ENCODE peak calls at places on chromosome 10, in seven cellular contexts. One of them, this sample, is unnamed.

GRCh38 chr10:75083972-75084833 is 27.3 kb upstream of the SAMD8 start:
- DNase-seq in colonic mucosa: no peak
- DNase-seq in fibroblast of lung: peak
- DNase-seq in fibroblast of the aortic adventitia: peak
- DNase-seq in AG09319: no peak
- DNase-seq in AG04450: no peak
- DNase-seq in GM13977: no peak
- DNase-seq in this sample: no peak

GRCh38 chr10:11629731-11630130 is 18.3 kb upstream of the USP6NL start:
- DNase-seq in colonic mucosa: no peak
- DNase-seq in fibroblast of lung: no peak
- DNase-seq in fibroblast of the aortic adventitia: no peak
- DNase-seq in AG09319: no peak
- DNase-seq in AG04450: no peak
- DNase-seq in GM13977: no peak
- DNase-seq in this sample: no peak

GRCh38 chr10:74206727-74207126 is 55.7 kb downstream of the ADK start:
- DNase-seq in colonic mucosa: peak
- DNase-seq in fibroblast of lung: no peak
- DNase-seq in fibroblast of the aortic adventitia: no peak
- DNase-seq in AG09319: no peak
- DNase-seq in AG04450: no peak
- DNase-seq in GM13977: no peak
- DNase-seq in this sample: no peak

GRCh38 chr10:66552331-66552730 is 373.5 kb upstream of the LRRTM3 start:
- DNase-seq in colonic mucosa: no peak
- DNase-seq in fibroblast of lung: no peak
- DNase-seq in fibroblast of the aortic adventitia: no peak
- DNase-seq in AG09319: no peak
- DNase-seq in AG04450: no peak
- DNase-seq in GM13977: no peak
- DNase-seq in this sample: no peak

GRCh38 chr10:46555713-46556514 is 544 bp downstream of the GPRIN2 start:
- DNase-seq in colonic mucosa: peak
- DNase-seq in fibroblast of lung: no peak
- DNase-seq in fibroblast of the aortic adventitia: no peak
- DNase-seq in AG09319: no peak
- DNase-seq in AG04450: no peak
- DNase-seq in GM13977: no peak
- DNase-seq in this sample: no peak

GRCh38 chr10:59176241-59177030 is at the start of gene PHYHIPL:
- DNase-seq in colonic mucosa: no peak
- DNase-seq in fibroblast of lung: no peak
- DNase-seq in fibroblast of the aortic adventitia: no peak
- DNase-seq in AG09319: no peak
- DNase-seq in AG04450: no peak
- DNase-seq in GM13977: peak
- DNase-seq in this sample: peak

GRCh38 chr10:104824378-104825006 is 183.4 kb downstream of the SORCS3 start:
- DNase-seq in colonic mucosa: no peak
- DNase-seq in fibroblast of lung: peak
- DNase-seq in fibroblast of the aortic adventitia: peak
- DNase-seq in AG09319: no peak
- DNase-seq in AG04450: no peak
- DNase-seq in GM13977: peak
- DNase-seq in this sample: peak

GRCh38 chr10:10044959-10045764 is 972.5 kb upstream of the CELF2 start:
- DNase-seq in colonic mucosa: no peak
- DNase-seq in fibroblast of lung: no peak
- DNase-seq in fibroblast of the aortic adventitia: no peak
- DNase-seq in AG09319: no peak
- DNase-seq in AG04450: no peak
- DNase-seq in GM13977: no peak
- DNase-seq in this sample: no peak

GRCh38 chr10:97307866-97308780 is 10.9 kb upstream of the FRAT1 start:
- DNase-seq in colonic mucosa: no peak
- DNase-seq in fibroblast of lung: no peak
- DNase-seq in fibroblast of the aortic adventitia: no peak
- DNase-seq in AG09319: no peak
- DNase-seq in AG04450: no peak
- DNase-seq in GM13977: no peak
- DNase-seq in this sample: no peak

GRCh38 chr10:34861293-34862004 is 46.4 kb upstream of the PARD3 start:
- DNase-seq in colonic mucosa: peak
- DNase-seq in fibroblast of lung: peak
- DNase-seq in fibroblast of the aortic adventitia: peak
- DNase-seq in AG09319: peak
- DNase-seq in AG04450: no peak
- DNase-seq in GM13977: no peak
- DNase-seq in this sample: no peak

GRCh38 chr10:60943372-60944158 is 420 bp downstream of the RHOBTB1 start:
- DNase-seq in colonic mucosa: peak
- DNase-seq in fibroblast of lung: peak
- DNase-seq in fibroblast of the aortic adventitia: peak
- DNase-seq in AG09319: no peak
- DNase-seq in AG04450: no peak
- DNase-seq in GM13977: peak
- DNase-seq in this sample: peak

GRCh38 chr10:43049081-43049551 is 27.8 kb upstream of the RET start:
- DNase-seq in colonic mucosa: no peak
- DNase-seq in fibroblast of lung: no peak
- DNase-seq in fibroblast of the aortic adventitia: no peak
- DNase-seq in AG09319: no peak
- DNase-seq in AG04450: no peak
- DNase-seq in GM13977: no peak
- DNase-seq in this sample: no peak

GRCh38 chr10:35822316-35822715 is 180.2 kb upstream of the FZD8 start:
- DNase-seq in colonic mucosa: peak
- DNase-seq in fibroblast of lung: peak
- DNase-seq in fibroblast of the aortic adventitia: peak
- DNase-seq in AG09319: peak
- DNase-seq in AG04450: no peak
- DNase-seq in GM13977: no peak
- DNase-seq in this sample: no peak

GRCh38 chr10:85593226-85593625 is 773.4 kb downstream of the GRID1 start:
- DNase-seq in colonic mucosa: no peak
- DNase-seq in fibroblast of lung: no peak
- DNase-seq in fibroblast of the aortic adventitia: no peak
- DNase-seq in AG09319: no peak
- DNase-seq in AG04450: no peak
- DNase-seq in GM13977: no peak
- DNase-seq in this sample: no peak

GRCh38 chr10:114174462-114175190 is 623 bp upstream of the CCDC186 start:
- DNase-seq in colonic mucosa: no peak
- DNase-seq in fibroblast of lung: peak
- DNase-seq in fibroblast of the aortic adventitia: peak
- DNase-seq in AG09319: no peak
- DNase-seq in AG04450: peak
- DNase-seq in GM13977: peak
- DNase-seq in this sample: no peak

GRCh38 chr10:88889559-88890337 is 9.7 kb downstream of the STAMBPL1 start:
- DNase-seq in colonic mucosa: no peak
- DNase-seq in fibroblast of lung: no peak
- DNase-seq in fibroblast of the aortic adventitia: no peak
- DNase-seq in AG09319: no peak
- DNase-seq in AG04450: no peak
- DNase-seq in GM13977: no peak
- DNase-seq in this sample: peak

GRCh38 chr10:19719320-19719719 is 96.9 kb upstream of the PLXDC2 start:
- DNase-seq in colonic mucosa: no peak
- DNase-seq in fibroblast of lung: peak
- DNase-seq in fibroblast of the aortic adventitia: peak
- DNase-seq in AG09319: peak
- DNase-seq in AG04450: peak
- DNase-seq in GM13977: no peak
- DNase-seq in this sample: no peak

GRCh38 chr10:83555264-83555663 is 584.0 kb upstream of the GHITM start:
- DNase-seq in colonic mucosa: no peak
- DNase-seq in fibroblast of lung: no peak
- DNase-seq in fibroblast of the aortic adventitia: no peak
- DNase-seq in AG09319: no peak
- DNase-seq in AG04450: no peak
- DNase-seq in GM13977: no peak
- DNase-seq in this sample: no peak

GRCh38 chr10:3467052-3467906 is 294.7 kb upstream of the PITRM1 start:
- DNase-seq in colonic mucosa: peak
- DNase-seq in fibroblast of lung: peak
- DNase-seq in fibroblast of the aortic adventitia: peak
- DNase-seq in AG09319: peak
- DNase-seq in AG04450: peak
- DNase-seq in GM13977: no peak
- DNase-seq in this sample: no peak

GRCh38 chr10:83273035-83273434 is 866.3 kb upstream of the GHITM start:
- DNase-seq in colonic mucosa: no peak
- DNase-seq in fibroblast of lung: no peak
- DNase-seq in fibroblast of the aortic adventitia: no peak
- DNase-seq in AG09319: no peak
- DNase-seq in AG04450: no peak
- DNase-seq in GM13977: no peak
- DNase-seq in this sample: no peak

GRCh38 chr10:117457071-117457810 is 82.0 kb upstream of the PDZD8 start:
- DNase-seq in colonic mucosa: no peak
- DNase-seq in fibroblast of lung: no peak
- DNase-seq in fibroblast of the aortic adventitia: no peak
- DNase-seq in AG09319: no peak
- DNase-seq in AG04450: no peak
- DNase-seq in GM13977: no peak
- DNase-seq in this sample: no peak

GRCh38 chr10:125123363-125124113 is 36.8 kb downstream of the CTBP2 start:
- DNase-seq in colonic mucosa: peak
- DNase-seq in fibroblast of lung: peak
- DNase-seq in fibroblast of the aortic adventitia: peak
- DNase-seq in AG09319: no peak
- DNase-seq in AG04450: no peak
- DNase-seq in GM13977: no peak
- DNase-seq in this sample: no peak

GRCh38 chr10:98892523-98892922 is 343.1 kb downstream of the HPSE2 start:
- DNase-seq in colonic mucosa: no peak
- DNase-seq in fibroblast of lung: no peak
- DNase-seq in fibroblast of the aortic adventitia: no peak
- DNase-seq in AG09319: no peak
- DNase-seq in AG04450: no peak
- DNase-seq in GM13977: no peak
- DNase-seq in this sample: no peak

DNA sequence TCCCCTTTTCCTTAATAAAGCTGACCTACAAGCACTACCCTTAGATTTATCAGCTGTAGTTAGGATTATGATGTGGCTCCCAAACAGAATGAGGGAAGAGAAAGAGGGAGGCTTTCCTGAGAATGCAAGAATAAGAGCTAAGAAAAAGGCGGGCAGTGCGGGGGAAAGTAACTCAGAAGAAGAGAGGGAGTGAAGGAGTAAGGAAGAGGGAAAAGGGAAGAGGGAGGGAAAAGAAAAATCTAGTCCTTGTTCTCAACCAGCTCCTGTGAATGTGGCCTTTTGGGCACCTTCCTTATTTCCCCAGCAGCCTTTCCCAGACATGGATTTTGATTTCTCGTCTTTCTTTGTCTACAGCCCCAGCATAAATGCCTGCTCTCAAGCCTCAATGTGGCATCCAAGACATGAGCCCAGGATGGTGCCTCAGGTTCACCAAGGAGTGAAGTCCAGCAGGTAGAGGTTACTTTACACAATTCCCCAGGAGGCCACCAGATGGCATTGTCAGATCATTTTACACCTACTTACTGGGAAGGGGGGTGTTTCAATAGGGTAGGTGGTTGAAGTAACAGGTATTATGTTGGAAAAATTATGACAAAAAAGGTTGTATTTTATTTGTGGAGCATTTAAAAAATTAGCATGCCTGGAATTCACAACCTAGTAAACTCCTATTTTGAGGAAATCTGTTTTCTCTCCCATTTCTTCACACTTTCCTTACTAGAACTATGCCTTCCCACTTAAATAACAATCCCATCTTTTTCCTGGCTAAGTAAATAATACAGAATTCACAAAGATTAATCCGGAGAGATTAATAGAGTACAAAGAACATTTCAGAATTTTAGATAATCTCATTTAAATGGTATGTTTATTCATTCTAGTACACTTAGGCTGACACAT is 106.5 kb downstream of the HTR7 start:
- DNase-seq in colonic mucosa: peak
- DNase-seq in fibroblast of lung: peak
- DNase-seq in fibroblast of the aortic adventitia: peak
- DNase-seq in AG09319: no peak
- DNase-seq in AG04450: no peak
- DNase-seq in GM13977: peak
- DNase-seq in this sample: peak
- TF ChIP-seq CTCF in colonic mucosa: peak
- TF ChIP-seq CTCF in fibroblast of lung: peak
- TF ChIP-seq CTCF in fibroblast of the aortic adventitia: peak
- TF ChIP-seq CTCF in AG09319: peak
- TF ChIP-seq CTCF in AG04450: peak
- TF ChIP-seq CTCF in GM13977: peak
- TF ChIP-seq CTCF in this sample: peak

GRCh38 chr10:48745662-48746245 is 61.1 kb downstream of the WDFY4 start:
- DNase-seq in colonic mucosa: no peak
- DNase-seq in fibroblast of lung: no peak
- DNase-seq in fibroblast of the aortic adventitia: no peak
- DNase-seq in AG09319: no peak
- DNase-seq in AG04450: no peak
- DNase-seq in GM13977: no peak
- DNase-seq in this sample: no peak
- TF ChIP-seq CTCF in colonic mucosa: no peak
- TF ChIP-seq CTCF in fibroblast of lung: no peak
- TF ChIP-seq CTCF in fibroblast of the aortic adventitia: no peak
- TF ChIP-seq CTCF in AG09319: no peak
- TF ChIP-seq CTCF in AG04450: no peak
- TF ChIP-seq CTCF in GM13977: no peak
- TF ChIP-seq CTCF in this sample: no peak

GRCh38 chr10:27759483-27760281 is 14.1 kb upstream of the MKX start:
- DNase-seq in colonic mucosa: no peak
- DNase-seq in fibroblast of lung: peak
- DNase-seq in fibroblast of the aortic adventitia: no peak
- DNase-seq in AG09319: no peak
- DNase-seq in AG04450: no peak
- DNase-seq in GM13977: no peak
- DNase-seq in this sample: no peak
- TF ChIP-seq CTCF in colonic mucosa: no peak
- TF ChIP-seq CTCF in fibroblast of lung: no peak
- TF ChIP-seq CTCF in fibroblast of the aortic adventitia: no peak
- TF ChIP-seq CTCF in AG09319: peak
- TF ChIP-seq CTCF in AG04450: peak
- TF ChIP-seq CTCF in GM13977: peak
- TF ChIP-seq CTCF in this sample: no peak

DNA sequence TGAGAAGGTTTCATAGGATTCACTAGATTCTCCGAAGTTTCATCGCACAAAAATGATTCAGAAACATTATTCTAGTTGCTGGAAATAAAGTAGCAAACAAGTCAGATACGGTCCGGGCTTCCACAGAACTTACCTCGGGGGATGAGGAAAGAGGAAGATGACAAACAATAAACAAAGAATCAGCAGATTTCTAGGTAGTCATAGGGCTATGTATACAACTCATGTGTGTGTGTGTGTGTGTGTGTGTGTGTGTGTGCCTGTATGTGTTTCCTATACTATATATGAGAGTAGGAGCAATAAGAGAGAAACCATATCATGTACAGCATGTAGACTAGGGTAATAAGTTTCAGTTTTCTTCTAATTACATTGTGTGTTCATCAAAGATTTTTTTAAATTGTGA is 16.5 kb downstream of the TMEM236 start:
- DNase-seq in colonic mucosa: no peak
- DNase-seq in fibroblast of lung: no peak
- DNase-seq in fibroblast of the aortic adventitia: no peak
- DNase-seq in AG09319: no peak
- DNase-seq in AG04450: no peak
- DNase-seq in GM13977: no peak
- DNase-seq in this sample: no peak
- TF ChIP-seq CTCF in colonic mucosa: no peak
- TF ChIP-seq CTCF in fibroblast of lung: no peak
- TF ChIP-seq CTCF in fibroblast of the aortic adventitia: no peak
- TF ChIP-seq CTCF in AG09319: no peak
- TF ChIP-seq CTCF in AG04450: no peak
- TF ChIP-seq CTCF in GM13977: no peak
- TF ChIP-seq CTCF in this sample: no peak